ENCODE peak calls at places on chromosomes 4 and X, in nine cellular contexts. One of them, this sample, is unnamed.

GRCh38 chr4:84497220-84497834 is 1.8 kb downstream of the NKX6-1 start:
- DNase-seq in A549: no peak
- DNase-seq in foreskin keratinocyte: no peak
- DNase-seq in tibial artery: no peak
- DNase-seq in uterus: no peak
- DNase-seq in testis: no peak
- DNase-seq in CD4-positive, alpha-beta T cell: no peak
- DNase-seq in left lung: no peak
- DNase-seq in HL-60: no peak
- DNase-seq in this sample: no peak

GRCh38 chrX:9317174-9317573 is 147.7 kb upstream of the TBL1X start:
- DNase-seq in A549: no peak
- DNase-seq in foreskin keratinocyte: no peak
- DNase-seq in tibial artery: no peak
- DNase-seq in uterus: no peak
- DNase-seq in testis: no peak
- DNase-seq in CD4-positive, alpha-beta T cell: no peak
- DNase-seq in left lung: no peak
- DNase-seq in HL-60: no peak
- DNase-seq in this sample: no peak

GRCh38 chr4:184536070-184536880 is 61.9 kb upstream of the IRF2 start:
- DNase-seq in A549: no peak
- DNase-seq in foreskin keratinocyte: no peak
- DNase-seq in tibial artery: no peak
- DNase-seq in uterus: no peak
- DNase-seq in testis: peak
- DNase-seq in CD4-positive, alpha-beta T cell: no peak
- DNase-seq in left lung: no peak
- DNase-seq in HL-60: no peak
- DNase-seq in this sample: no peak

GRCh38 chr4:121454251-121454979 is 73.6 kb upstream of the QRFPR start:
- DNase-seq in A549: no peak
- DNase-seq in foreskin keratinocyte: no peak
- DNase-seq in tibial artery: no peak
- DNase-seq in uterus: no peak
- DNase-seq in testis: no peak
- DNase-seq in CD4-positive, alpha-beta T cell: no peak
- DNase-seq in left lung: no peak
- DNase-seq in HL-60: no peak
- DNase-seq in this sample: no peak

GRCh38 chr4:69066945-69067344 is 29.3 kb upstream of the UGT2B7 start:
- DNase-seq in A549: no peak
- DNase-seq in foreskin keratinocyte: peak
- DNase-seq in tibial artery: no peak
- DNase-seq in uterus: no peak
- DNase-seq in testis: no peak
- DNase-seq in CD4-positive, alpha-beta T cell: no peak
- DNase-seq in left lung: no peak
- DNase-seq in HL-60: no peak
- DNase-seq in this sample: no peak

GRCh38 chrX:45849261-45849660 is 648.6 kb upstream of the DIPK2B start:
- DNase-seq in A549: peak
- DNase-seq in foreskin keratinocyte: peak
- DNase-seq in tibial artery: no peak
- DNase-seq in uterus: no peak
- DNase-seq in testis: no peak
- DNase-seq in CD4-positive, alpha-beta T cell: no peak
- DNase-seq in left lung: no peak
- DNase-seq in HL-60: no peak
- DNase-seq in this sample: no peak

GRCh38 chr4:171266666-171267065 is 546.5 kb upstream of the GALNTL6 start:
- DNase-seq in A549: no peak
- DNase-seq in foreskin keratinocyte: no peak
- DNase-seq in tibial artery: no peak
- DNase-seq in uterus: no peak
- DNase-seq in testis: peak
- DNase-seq in CD4-positive, alpha-beta T cell: no peak
- DNase-seq in left lung: no peak
- DNase-seq in HL-60: no peak
- DNase-seq in this sample: no peak

GRCh38 chr4:177427097-177427665 is 15.1 kb downstream of the AGA start:
- DNase-seq in A549: no peak
- DNase-seq in foreskin keratinocyte: peak
- DNase-seq in tibial artery: no peak
- DNase-seq in uterus: no peak
- DNase-seq in testis: no peak
- DNase-seq in CD4-positive, alpha-beta T cell: no peak
- DNase-seq in left lung: no peak
- DNase-seq in HL-60: no peak
- DNase-seq in this sample: no peak

GRCh38 chrX:23844502-23845138 is 61.6 kb downstream of the SAT1 start:
- DNase-seq in A549: no peak
- DNase-seq in foreskin keratinocyte: no peak
- DNase-seq in tibial artery: no peak
- DNase-seq in uterus: no peak
- DNase-seq in testis: no peak
- DNase-seq in CD4-positive, alpha-beta T cell: no peak
- DNase-seq in left lung: no peak
- DNase-seq in HL-60: no peak
- DNase-seq in this sample: no peak

GRCh38 chr4:15420642-15421041 is 7.2 kb upstream of the C1QTNF7 start:
- DNase-seq in A549: no peak
- DNase-seq in foreskin keratinocyte: peak
- DNase-seq in tibial artery: no peak
- DNase-seq in uterus: no peak
- DNase-seq in testis: no peak
- DNase-seq in CD4-positive, alpha-beta T cell: no peak
- DNase-seq in left lung: no peak
- DNase-seq in HL-60: no peak
- DNase-seq in this sample: no peak

GRCh38 chr4:30792616-30793015 is 72.4 kb downstream of the PCDH7 start:
- DNase-seq in A549: no peak
- DNase-seq in foreskin keratinocyte: no peak
- DNase-seq in tibial artery: no peak
- DNase-seq in uterus: no peak
- DNase-seq in testis: no peak
- DNase-seq in CD4-positive, alpha-beta T cell: no peak
- DNase-seq in left lung: no peak
- DNase-seq in HL-60: no peak
- DNase-seq in this sample: no peak

DNA sequence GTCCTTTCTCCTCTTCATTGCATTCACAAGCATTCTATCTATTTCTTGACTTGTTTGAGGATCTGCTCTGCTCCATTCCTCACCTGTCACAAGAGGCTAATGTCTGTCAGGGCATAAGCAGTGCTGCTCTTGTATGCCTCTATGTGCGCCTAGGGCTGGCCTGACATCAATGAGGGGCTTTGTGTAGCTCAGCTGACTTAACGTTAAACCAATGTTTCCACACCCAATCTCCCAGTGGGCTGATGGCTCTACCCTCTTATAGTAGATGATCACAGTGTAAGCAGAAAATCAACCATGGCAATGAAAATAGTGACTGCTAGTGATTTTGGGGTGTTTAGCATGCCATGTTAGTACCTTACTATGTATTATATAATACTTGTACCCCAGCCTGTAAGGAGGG is 139.0 kb downstream of the UNC5C start:
- DNase-seq in A549: no peak
- DNase-seq in foreskin keratinocyte: no peak
- DNase-seq in tibial artery: no peak
- DNase-seq in uterus: no peak
- DNase-seq in testis: no peak
- DNase-seq in CD4-positive, alpha-beta T cell: no peak
- DNase-seq in left lung: no peak
- DNase-seq in HL-60: no peak
- DNase-seq in this sample: peak
- H3K27ac ChIP-seq in A549: peak
- H3K27ac ChIP-seq in foreskin keratinocyte: no peak
- H3K27ac ChIP-seq in tibial artery: no peak
- H3K27ac ChIP-seq in uterus: no peak
- H3K27ac ChIP-seq in testis: no peak
- H3K27ac ChIP-seq in CD4-positive, alpha-beta T cell: no peak
- H3K27ac ChIP-seq in left lung: no peak
- H3K27ac ChIP-seq in HL-60: no peak
- H3K27ac ChIP-seq in this sample: peak

DNA sequence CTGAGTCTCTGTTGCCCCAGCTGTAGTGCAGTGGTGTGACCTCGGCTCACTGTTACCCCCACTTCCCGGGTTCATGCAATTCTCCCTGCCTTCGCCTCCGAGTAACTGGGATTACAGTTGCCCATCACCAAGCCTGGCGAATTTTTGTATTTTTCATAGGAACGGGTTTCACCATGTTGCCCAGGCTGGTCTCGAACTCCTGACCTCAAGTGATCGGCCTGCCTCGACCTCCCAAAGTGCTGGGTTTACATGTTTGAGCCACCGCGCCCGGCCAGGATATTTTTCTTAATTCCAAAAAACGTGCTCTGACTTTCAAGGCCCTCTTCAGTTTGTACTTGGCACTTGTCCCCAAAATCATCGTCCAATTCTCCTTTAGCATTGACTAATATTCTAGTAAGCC is 129.2 kb upstream of the EPHA5 start:
- DNase-seq in A549: no peak
- DNase-seq in foreskin keratinocyte: no peak
- DNase-seq in tibial artery: no peak
- DNase-seq in uterus: no peak
- DNase-seq in testis: no peak
- DNase-seq in CD4-positive, alpha-beta T cell: no peak
- DNase-seq in left lung: no peak
- DNase-seq in HL-60: no peak
- DNase-seq in this sample: no peak
- H3K27ac ChIP-seq in A549: no peak
- H3K27ac ChIP-seq in foreskin keratinocyte: no peak
- H3K27ac ChIP-seq in tibial artery: no peak
- H3K27ac ChIP-seq in uterus: no peak
- H3K27ac ChIP-seq in testis: no peak
- H3K27ac ChIP-seq in CD4-positive, alpha-beta T cell: no peak
- H3K27ac ChIP-seq in left lung: no peak
- H3K27ac ChIP-seq in HL-60: no peak
- H3K27ac ChIP-seq in this sample: no peak

DNA sequence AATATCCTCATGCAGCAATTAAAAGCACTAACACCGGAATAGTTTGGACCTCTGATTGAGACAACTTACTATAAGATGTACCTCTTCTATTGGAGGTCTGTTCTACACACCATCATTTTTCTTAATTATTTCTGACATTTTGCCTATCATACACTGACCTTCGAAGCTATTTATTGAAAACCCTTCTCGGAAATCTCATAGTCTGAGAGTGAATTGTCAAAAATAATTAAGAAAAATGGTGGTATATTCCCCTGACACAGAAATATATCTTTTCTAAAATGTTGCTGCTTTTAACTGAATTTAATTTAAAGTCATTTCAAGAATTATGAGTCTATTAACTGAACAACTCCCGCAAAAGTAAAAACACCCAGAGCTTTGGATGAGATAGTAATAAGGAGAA is 485.1 kb downstream of the IL15 start:
- DNase-seq in A549: no peak
- DNase-seq in foreskin keratinocyte: no peak
- DNase-seq in tibial artery: no peak
- DNase-seq in uterus: no peak
- DNase-seq in testis: no peak
- DNase-seq in CD4-positive, alpha-beta T cell: no peak
- DNase-seq in left lung: no peak
- DNase-seq in HL-60: no peak
- DNase-seq in this sample: no peak
- H3K27ac ChIP-seq in A549: no peak
- H3K27ac ChIP-seq in foreskin keratinocyte: no peak
- H3K27ac ChIP-seq in tibial artery: no peak
- H3K27ac ChIP-seq in uterus: no peak
- H3K27ac ChIP-seq in testis: no peak
- H3K27ac ChIP-seq in CD4-positive, alpha-beta T cell: no peak
- H3K27ac ChIP-seq in left lung: no peak
- H3K27ac ChIP-seq in HL-60: no peak
- H3K27ac ChIP-seq in this sample: no peak

GRCh38 chr4:107937040-107937439 is 5.7 kb downstream of the CYP2U1 start:
- DNase-seq in A549: no peak
- DNase-seq in foreskin keratinocyte: no peak
- DNase-seq in tibial artery: no peak
- DNase-seq in uterus: no peak
- DNase-seq in testis: no peak
- DNase-seq in CD4-positive, alpha-beta T cell: no peak
- DNase-seq in left lung: no peak
- DNase-seq in HL-60: no peak
- DNase-seq in this sample: no peak

GRCh38 chr4:107931775-107932321 is 499 bp downstream of the CYP2U1 start:
- DNase-seq in A549: no peak
- DNase-seq in foreskin keratinocyte: no peak
- DNase-seq in tibial artery: peak
- DNase-seq in uterus: no peak
- DNase-seq in testis: peak
- DNase-seq in CD4-positive, alpha-beta T cell: peak
- DNase-seq in left lung: peak
- DNase-seq in HL-60: no peak
- DNase-seq in this sample: peak

GRCh38 chr4:107935246-107935645 is 3.9 kb downstream of the CYP2U1 start:
- DNase-seq in A549: no peak
- DNase-seq in foreskin keratinocyte: no peak
- DNase-seq in tibial artery: no peak
- DNase-seq in uterus: no peak
- DNase-seq in testis: no peak
- DNase-seq in CD4-positive, alpha-beta T cell: no peak
- DNase-seq in left lung: no peak
- DNase-seq in HL-60: no peak
- DNase-seq in this sample: no peak

DNA sequence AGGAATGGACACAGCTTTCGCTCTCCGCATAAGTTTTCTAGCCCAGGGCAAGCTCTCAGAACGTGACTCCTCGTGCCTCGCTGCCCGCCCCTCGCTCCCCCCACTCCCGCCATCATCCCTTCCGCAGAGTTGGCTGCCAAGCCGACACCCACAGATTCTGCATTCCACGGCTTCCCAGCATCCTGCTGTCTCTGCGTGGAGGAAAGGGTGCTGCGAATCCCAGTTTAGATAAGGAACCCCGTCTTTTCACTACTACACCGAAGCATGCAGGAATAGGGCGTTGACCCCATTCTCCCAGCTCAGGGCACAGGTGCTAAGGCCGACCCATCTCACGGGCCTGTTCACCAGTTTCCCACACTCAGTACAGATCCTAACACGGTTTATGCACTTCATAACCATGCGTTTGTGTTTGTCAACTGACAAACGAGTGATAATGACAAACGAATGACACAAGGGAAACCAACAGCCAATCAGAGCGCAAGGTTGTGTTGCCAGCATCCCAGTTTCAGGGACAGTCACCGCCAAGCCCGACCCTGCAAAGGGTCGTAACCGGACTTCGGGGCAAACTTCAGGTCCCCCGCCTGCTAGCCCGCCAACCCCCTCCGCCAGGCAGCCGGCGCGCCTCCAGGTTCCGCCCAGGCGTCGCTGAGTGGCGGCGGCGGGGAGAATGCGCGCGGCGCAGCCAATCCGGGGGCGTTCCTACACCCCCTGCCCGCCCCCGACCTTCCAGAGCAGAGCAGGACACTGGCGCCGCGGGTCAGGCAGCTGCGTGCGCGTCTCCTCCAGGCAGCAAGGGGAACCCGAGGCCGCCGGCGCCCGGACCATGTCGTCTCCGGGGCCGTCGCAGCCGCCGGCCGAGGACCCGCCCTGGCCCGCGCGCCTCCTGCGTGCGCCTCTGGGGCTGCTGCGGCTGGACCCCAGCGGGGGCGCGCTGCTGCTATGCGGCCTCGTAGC is at the start of gene CYP2U1:
- DNase-seq in A549: peak
- DNase-seq in foreskin keratinocyte: peak
- DNase-seq in tibial artery: peak
- DNase-seq in uterus: peak
- DNase-seq in testis: peak
- DNase-seq in CD4-positive, alpha-beta T cell: peak
- DNase-seq in left lung: peak
- DNase-seq in HL-60: peak
- DNase-seq in this sample: peak
- H3K27ac ChIP-seq in A549: peak
- H3K27ac ChIP-seq in foreskin keratinocyte: no peak
- H3K27ac ChIP-seq in tibial artery: peak
- H3K27ac ChIP-seq in uterus: peak
- H3K27ac ChIP-seq in testis: peak
- H3K27ac ChIP-seq in CD4-positive, alpha-beta T cell: peak
- H3K27ac ChIP-seq in left lung: peak
- H3K27ac ChIP-seq in HL-60: no peak
- H3K27ac ChIP-seq in this sample: peak